ENCODE peak calls at places on chromosome 22, in four cellular contexts. One of them, this sample, is unnamed.

GRCh38 chr22:17777005-17777716 is 2.9 kb upstream of the BID start:
- DNase-seq in lower lobe of right lung: peak
- DNase-seq in fibroblast of lung: no peak
- DNase-seq in cardiac fibroblast: no peak
- DNase-seq in this sample: peak

GRCh38 chr22:50507421-50507990 is at the start of gene LMF2:
- DNase-seq in lower lobe of right lung: peak
- DNase-seq in fibroblast of lung: no peak
- DNase-seq in cardiac fibroblast: no peak
- DNase-seq in this sample: peak

GRCh38 chr22:20244744-20245576 is 23.2 kb downstream of the RTN4R start:
- DNase-seq in lower lobe of right lung: no peak
- DNase-seq in fibroblast of lung: no peak
- DNase-seq in cardiac fibroblast: no peak
- DNase-seq in this sample: peak

GRCh38 chr22:36022162-36022561 is 6.5 kb downstream of the RBFOX2 start:
- DNase-seq in lower lobe of right lung: no peak
- DNase-seq in fibroblast of lung: peak
- DNase-seq in cardiac fibroblast: peak
- DNase-seq in this sample: no peak

GRCh38 chr22:44595841-44596341 is 97.9 kb upstream of the RTL6 start:
- DNase-seq in lower lobe of right lung: no peak
- DNase-seq in fibroblast of lung: peak
- DNase-seq in cardiac fibroblast: peak
- DNase-seq in this sample: no peak

GRCh38 chr22:36406721-36407120 is 19.0 kb upstream of the MYH9 start:
- DNase-seq in lower lobe of right lung: no peak
- DNase-seq in fibroblast of lung: no peak
- DNase-seq in cardiac fibroblast: no peak
- DNase-seq in this sample: no peak

GRCh38 chr22:19238900-19239299 is 52.6 kb downstream of the CLTCL1 start:
- DNase-seq in lower lobe of right lung: no peak
- DNase-seq in fibroblast of lung: no peak
- DNase-seq in cardiac fibroblast: peak
- DNase-seq in this sample: no peak

GRCh38 chr22:43211941-43212433 is 25.1 kb upstream of the TTLL12 start:
- DNase-seq in lower lobe of right lung: no peak
- DNase-seq in fibroblast of lung: no peak
- DNase-seq in cardiac fibroblast: no peak
- DNase-seq in this sample: no peak

GRCh38 chr22:36409911-36410756 is 22.4 kb upstream of the MYH9 start:
- DNase-seq in lower lobe of right lung: peak
- DNase-seq in fibroblast of lung: peak
- DNase-seq in cardiac fibroblast: peak
- DNase-seq in this sample: peak

GRCh38 chr22:44405661-44406060 is 92.4 kb downstream of the RTL6 start:
- DNase-seq in lower lobe of right lung: no peak
- DNase-seq in fibroblast of lung: no peak
- DNase-seq in cardiac fibroblast: no peak
- DNase-seq in this sample: no peak

GRCh38 chr22:35324067-35324466 is 24.4 kb downstream of the TOM1 start:
- DNase-seq in lower lobe of right lung: no peak
- DNase-seq in fibroblast of lung: no peak
- DNase-seq in cardiac fibroblast: no peak
- DNase-seq in this sample: no peak

GRCh38 chr22:30695871-30696655 is 1.4 kb downstream of the OSBP2 start:
- DNase-seq in lower lobe of right lung: no peak
- DNase-seq in fibroblast of lung: no peak
- DNase-seq in cardiac fibroblast: no peak
- DNase-seq in this sample: peak

GRCh38 chr22:31742115-31742514 is 7.8 kb downstream of the PRR14L start:
- DNase-seq in lower lobe of right lung: no peak
- DNase-seq in fibroblast of lung: no peak
- DNase-seq in cardiac fibroblast: no peak
- DNase-seq in this sample: no peak

GRCh38 chr22:44702479-44703219 is 645 bp downstream of the PRR5 start:
- DNase-seq in lower lobe of right lung: no peak
- DNase-seq in fibroblast of lung: peak
- DNase-seq in cardiac fibroblast: peak
- DNase-seq in this sample: no peak

GRCh38 chr22:44755000-44755399 is 2.6 kb downstream of the ARHGAP8 start:
- DNase-seq in lower lobe of right lung: no peak
- DNase-seq in fibroblast of lung: no peak
- DNase-seq in cardiac fibroblast: no peak
- DNase-seq in this sample: no peak

GRCh38 chr22:49657275-49657973 is 170.2 kb downstream of the BRD1 start:
- DNase-seq in lower lobe of right lung: peak
- DNase-seq in fibroblast of lung: no peak
- DNase-seq in cardiac fibroblast: no peak
- DNase-seq in this sample: peak

GRCh38 chr22:33848251-33848650 is 72.0 kb downstream of the LARGE1 start:
- DNase-seq in lower lobe of right lung: no peak
- DNase-seq in fibroblast of lung: no peak
- DNase-seq in cardiac fibroblast: no peak
- DNase-seq in this sample: no peak

GRCh38 chr22:31350410-31350863 is 4.3 kb upstream of the PATZ1 start:
- DNase-seq in lower lobe of right lung: no peak
- DNase-seq in fibroblast of lung: peak
- DNase-seq in cardiac fibroblast: peak
- DNase-seq in this sample: no peak

GRCh38 chr22:35601743-35602633 is 15.1 kb downstream of the MB start:
- DNase-seq in lower lobe of right lung: peak
- DNase-seq in fibroblast of lung: peak
- DNase-seq in cardiac fibroblast: peak
- DNase-seq in this sample: no peak

GRCh38 chr22:24810043-24810749 is 4.2 kb downstream of the SGSM1 start:
- DNase-seq in lower lobe of right lung: no peak
- DNase-seq in fibroblast of lung: no peak
- DNase-seq in cardiac fibroblast: peak
- DNase-seq in this sample: no peak

GRCh38 chr22:39134366-39135091 is 18.0 kb downstream of the CBX7 start:
- DNase-seq in lower lobe of right lung: no peak
- DNase-seq in fibroblast of lung: no peak
- DNase-seq in cardiac fibroblast: no peak
- DNase-seq in this sample: peak

GRCh38 chr22:19750666-19751490 is 9.7 kb upstream of the TBX1 start:
- DNase-seq in lower lobe of right lung: no peak
- DNase-seq in fibroblast of lung: peak
- DNase-seq in cardiac fibroblast: no peak
- DNase-seq in this sample: no peak

GRCh38 chr22:31400023-31400397 is 606 bp downstream of the DRG1 start:
- DNase-seq in lower lobe of right lung: no peak
- DNase-seq in fibroblast of lung: peak
- DNase-seq in cardiac fibroblast: peak
- DNase-seq in this sample: peak

GRCh38 chr22:31929126-31929928 is 15.0 kb upstream of the YWHAH start:
- DNase-seq in lower lobe of right lung: no peak
- DNase-seq in fibroblast of lung: peak
- DNase-seq in cardiac fibroblast: no peak
- DNase-seq in this sample: no peak

GRCh38 chr22:37696657-37697539 is at the start of gene TRIOBP:
- DNase-seq in lower lobe of right lung: peak
- DNase-seq in fibroblast of lung: peak
- DNase-seq in cardiac fibroblast: peak
- DNase-seq in this sample: peak
- TF ChIP-seq CTCF in lower lobe of right lung: peak
- TF ChIP-seq CTCF in fibroblast of lung: peak
- TF ChIP-seq CTCF in cardiac fibroblast: peak
- TF ChIP-seq CTCF in this sample: peak

DNA sequence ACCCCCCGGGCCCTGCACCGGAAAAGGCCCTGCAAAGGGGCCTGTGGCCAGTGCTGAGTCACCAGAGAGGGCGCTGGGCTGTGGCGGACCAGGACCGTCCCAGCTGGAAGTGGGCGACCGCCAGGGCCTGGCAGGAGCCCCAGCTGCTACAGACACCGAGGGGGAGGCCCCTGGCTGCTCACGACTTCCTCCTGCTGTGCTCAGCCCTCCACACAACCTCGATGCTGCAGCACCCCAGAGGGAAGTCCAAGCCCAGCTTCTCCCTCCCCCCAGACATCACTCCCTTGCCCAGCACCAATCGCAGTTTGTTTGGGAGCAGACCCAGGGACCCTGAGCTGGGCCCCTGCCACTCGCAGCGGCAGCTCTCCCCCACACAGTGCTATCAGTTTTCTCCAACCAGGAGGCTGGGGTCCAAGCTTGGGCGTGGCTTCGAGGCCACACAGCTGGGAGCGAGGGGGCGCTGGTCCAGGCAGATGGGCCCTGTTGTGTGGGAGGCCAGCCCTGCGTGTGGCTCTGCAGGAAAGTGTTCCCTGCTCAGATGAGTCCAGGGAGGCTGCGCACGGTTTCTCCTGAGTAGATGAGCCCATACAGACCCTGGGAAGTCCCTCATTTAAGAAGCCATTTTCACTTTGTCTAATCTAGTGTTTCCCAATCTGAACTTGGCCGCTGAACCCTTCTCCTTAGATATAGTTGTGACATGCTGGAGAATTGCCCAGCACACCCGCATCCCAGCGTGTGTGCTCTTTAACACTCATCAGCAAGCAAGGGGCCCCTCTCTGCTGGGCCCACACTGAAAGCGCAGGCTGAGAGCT is 5.6 kb upstream of the SH3BP1 start:
- DNase-seq in lower lobe of right lung: peak
- DNase-seq in fibroblast of lung: peak
- DNase-seq in cardiac fibroblast: peak
- DNase-seq in this sample: peak
- TF ChIP-seq CTCF in lower lobe of right lung: peak
- TF ChIP-seq CTCF in fibroblast of lung: peak
- TF ChIP-seq CTCF in cardiac fibroblast: peak
- TF ChIP-seq CTCF in this sample: peak

GRCh38 chr22:22235564-22235963 is 9.0 kb upstream of the VPREB1 start:
- DNase-seq in lower lobe of right lung: no peak
- DNase-seq in fibroblast of lung: peak
- DNase-seq in cardiac fibroblast: peak
- DNase-seq in this sample: peak
- TF ChIP-seq CTCF in lower lobe of right lung: peak
- TF ChIP-seq CTCF in fibroblast of lung: peak
- TF ChIP-seq CTCF in cardiac fibroblast: peak
- TF ChIP-seq CTCF in this sample: peak

DNA sequence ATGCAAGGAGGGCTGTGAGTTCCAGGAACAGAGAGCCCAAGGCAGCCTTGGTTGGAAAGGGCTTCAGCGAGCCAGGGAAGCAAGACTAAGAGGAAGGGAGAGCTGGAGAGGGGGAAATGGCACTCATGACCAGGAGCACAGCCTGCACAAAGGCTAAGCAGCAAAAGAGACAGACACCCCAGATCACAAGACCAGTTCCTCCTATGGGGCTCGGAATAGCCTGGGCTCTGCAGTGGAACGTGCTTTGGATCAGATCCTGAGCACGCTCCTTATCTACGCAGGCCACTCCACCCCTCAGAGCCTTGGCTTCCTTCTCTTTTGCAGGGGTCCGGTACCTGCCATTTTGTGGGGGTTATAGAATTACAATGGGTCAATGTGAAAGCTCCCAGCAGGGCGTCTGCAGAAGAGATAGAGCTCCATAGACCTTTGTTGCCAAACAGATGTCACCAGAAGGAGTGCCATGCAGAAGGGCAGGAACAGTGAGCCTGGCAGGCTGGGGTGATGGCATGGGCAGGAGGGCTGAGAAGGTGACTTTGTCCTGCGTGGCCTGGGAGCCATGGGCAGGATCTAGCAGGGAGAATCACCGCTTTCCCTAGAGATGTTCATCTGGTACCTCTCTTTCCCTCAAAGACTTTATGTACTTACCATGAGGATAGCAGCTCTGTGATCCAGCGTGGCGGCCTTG is 33.8 kb downstream of the ZC3H7B start:
- DNase-seq in lower lobe of right lung: no peak
- DNase-seq in fibroblast of lung: no peak
- DNase-seq in cardiac fibroblast: no peak
- DNase-seq in this sample: no peak
- TF ChIP-seq CTCF in lower lobe of right lung: no peak
- TF ChIP-seq CTCF in fibroblast of lung: no peak
- TF ChIP-seq CTCF in cardiac fibroblast: no peak
- TF ChIP-seq CTCF in this sample: no peak

DNA sequence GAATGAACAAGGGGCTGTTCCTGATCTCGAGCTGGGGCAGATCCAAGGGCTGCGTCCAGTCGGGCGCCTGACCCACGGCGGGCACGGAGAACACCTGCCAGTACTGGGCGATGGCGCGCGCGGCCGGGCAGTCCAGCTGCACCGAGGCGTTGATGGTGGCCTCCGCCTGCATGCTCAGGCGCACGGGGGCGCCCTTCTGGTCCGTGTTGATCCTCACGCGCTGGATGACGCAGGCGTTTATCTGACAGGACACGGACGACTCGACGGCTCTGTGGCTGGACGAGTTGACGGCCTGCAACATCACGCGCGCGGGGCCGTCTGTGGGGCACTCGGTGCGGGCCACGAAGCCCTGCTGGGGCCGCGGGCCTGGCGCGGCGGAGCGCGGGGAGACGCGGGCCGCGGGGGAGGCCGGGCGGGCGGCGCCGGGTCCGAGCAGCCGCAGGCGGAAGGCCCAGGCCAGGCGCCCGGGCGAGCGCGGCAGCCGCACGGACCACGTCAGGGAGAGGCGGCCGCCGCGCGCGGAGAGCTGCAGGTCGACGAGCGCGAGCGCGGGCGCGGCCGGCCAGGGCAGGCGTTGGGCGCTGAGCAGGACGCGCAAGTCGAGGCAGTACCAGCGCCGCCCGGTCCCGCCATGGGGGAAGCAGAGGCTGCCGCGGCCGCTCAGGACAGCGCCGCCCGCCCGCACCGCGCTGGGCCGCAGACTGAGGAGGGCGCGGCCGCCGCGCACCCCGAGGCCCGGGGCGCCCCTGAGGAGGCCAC is 515 bp downstream of the PKDREJ start:
- DNase-seq in lower lobe of right lung: peak
- DNase-seq in fibroblast of lung: peak
- DNase-seq in cardiac fibroblast: peak
- DNase-seq in this sample: no peak
- TF ChIP-seq CTCF in lower lobe of right lung: peak
- TF ChIP-seq CTCF in fibroblast of lung: peak
- TF ChIP-seq CTCF in cardiac fibroblast: no peak
- TF ChIP-seq CTCF in this sample: no peak

This sample was measured in GM13977.